ENCODE peak calls at places on chromosomes 2 and 18, in eight cellular contexts. One of them, this sample, is unnamed.

GRCh38 chr2:43890855-43891254 is 52.1 kb downstream of the ABCG8 start:
- DNase-seq in choroid plexus epithelial cell: peak
- DNase-seq in neural crest cell: no peak
- DNase-seq in cardiac fibroblast: peak
- DNase-seq in cardiac muscle cell: no peak
- DNase-seq in ascending aorta: no peak
- DNase-seq in AG04449: no peak
- DNase-seq in foreskin fibroblast: peak
- DNase-seq in this sample: no peak

GRCh38 chr2:25373269-25373981 is 31.7 kb upstream of the DNMT3A start:
- DNase-seq in foreskin fibroblast: no peak
- DNase-seq in choroid plexus epithelial cell: no peak
- DNase-seq in neural crest cell: no peak
- DNase-seq in cardiac muscle cell: no peak
- DNase-seq in ascending aorta: no peak
- DNase-seq in AG04449: no peak
- DNase-seq in cardiac fibroblast: no peak
- DNase-seq in this sample: peak

GRCh38 chr2:119196301-119197124 is 27.1 kb upstream of the STEAP3 start:
- DNase-seq in neural crest cell: no peak
- DNase-seq in AG04449: no peak
- DNase-seq in ascending aorta: no peak
- DNase-seq in cardiac fibroblast: peak
- DNase-seq in foreskin fibroblast: peak
- DNase-seq in cardiac muscle cell: no peak
- DNase-seq in choroid plexus epithelial cell: no peak
- DNase-seq in this sample: no peak

GRCh38 chr2:127552336-127552735 is 16.9 kb downstream of the MYO7B start:
- DNase-seq in neural crest cell: no peak
- DNase-seq in AG04449: no peak
- DNase-seq in cardiac muscle cell: no peak
- DNase-seq in foreskin fibroblast: no peak
- DNase-seq in choroid plexus epithelial cell: no peak
- DNase-seq in ascending aorta: no peak
- DNase-seq in cardiac fibroblast: no peak
- DNase-seq in this sample: no peak

GRCh38 chr18:52070295-52070756 is 269.7 kb upstream of the DCC start:
- DNase-seq in choroid plexus epithelial cell: no peak
- DNase-seq in cardiac muscle cell: no peak
- DNase-seq in AG04449: no peak
- DNase-seq in cardiac fibroblast: no peak
- DNase-seq in foreskin fibroblast: no peak
- DNase-seq in neural crest cell: no peak
- DNase-seq in ascending aorta: no peak
- DNase-seq in this sample: no peak

GRCh38 chr2:131039908-131040660 is 53.2 kb downstream of the FAM168B start:
- DNase-seq in ascending aorta: no peak
- DNase-seq in cardiac fibroblast: peak
- DNase-seq in AG04449: no peak
- DNase-seq in foreskin fibroblast: peak
- DNase-seq in neural crest cell: no peak
- DNase-seq in cardiac muscle cell: no peak
- DNase-seq in choroid plexus epithelial cell: no peak
- DNase-seq in this sample: no peak

GRCh38 chr2:109470121-109470921 is 143.4 kb downstream of the SEPTIN10 start:
- DNase-seq in cardiac muscle cell: no peak
- DNase-seq in choroid plexus epithelial cell: peak
- DNase-seq in foreskin fibroblast: peak
- DNase-seq in cardiac fibroblast: peak
- DNase-seq in AG04449: no peak
- DNase-seq in ascending aorta: no peak
- DNase-seq in neural crest cell: no peak
- DNase-seq in this sample: no peak

GRCh38 chr2:84386326-84386995 is 72.6 kb downstream of the SUCLG1 start:
- DNase-seq in foreskin fibroblast: no peak
- DNase-seq in cardiac fibroblast: no peak
- DNase-seq in ascending aorta: no peak
- DNase-seq in cardiac muscle cell: no peak
- DNase-seq in neural crest cell: no peak
- DNase-seq in AG04449: no peak
- DNase-seq in choroid plexus epithelial cell: no peak
- DNase-seq in this sample: no peak

GRCh38 chr18:35335861-35336260 is 8.4 kb downstream of the ZNF24 start:
- DNase-seq in cardiac muscle cell: no peak
- DNase-seq in choroid plexus epithelial cell: no peak
- DNase-seq in ascending aorta: no peak
- DNase-seq in AG04449: no peak
- DNase-seq in neural crest cell: no peak
- DNase-seq in cardiac fibroblast: no peak
- DNase-seq in foreskin fibroblast: no peak
- DNase-seq in this sample: no peak

GRCh38 chr18:26489191-26489590 is 59.2 kb downstream of the KCTD1 start:
- DNase-seq in cardiac muscle cell: no peak
- DNase-seq in cardiac fibroblast: peak
- DNase-seq in foreskin fibroblast: peak
- DNase-seq in choroid plexus epithelial cell: no peak
- DNase-seq in AG04449: no peak
- DNase-seq in ascending aorta: no peak
- DNase-seq in neural crest cell: no peak
- DNase-seq in this sample: no peak

GRCh38 chr2:185215497-185215896 is 523.1 kb upstream of the FSIP2 start:
- DNase-seq in AG04449: no peak
- DNase-seq in cardiac fibroblast: no peak
- DNase-seq in choroid plexus epithelial cell: no peak
- DNase-seq in foreskin fibroblast: no peak
- DNase-seq in cardiac muscle cell: no peak
- DNase-seq in ascending aorta: no peak
- DNase-seq in neural crest cell: no peak
- DNase-seq in this sample: no peak

GRCh38 chr18:2910261-2910660 is 63.5 kb downstream of the EMILIN2 start:
- DNase-seq in cardiac fibroblast: no peak
- DNase-seq in foreskin fibroblast: no peak
- DNase-seq in AG04449: no peak
- DNase-seq in cardiac muscle cell: no peak
- DNase-seq in neural crest cell: no peak
- DNase-seq in ascending aorta: no peak
- DNase-seq in choroid plexus epithelial cell: no peak
- DNase-seq in this sample: no peak

GRCh38 chr2:240570531-240571313 is 2.4 kb downstream of the RNPEPL1 start:
- DNase-seq in choroid plexus epithelial cell: no peak
- DNase-seq in neural crest cell: no peak
- DNase-seq in foreskin fibroblast: no peak
- DNase-seq in cardiac fibroblast: no peak
- DNase-seq in cardiac muscle cell: no peak
- DNase-seq in AG04449: no peak
- DNase-seq in ascending aorta: peak
- DNase-seq in this sample: no peak

GRCh38 chr2:167188596-167188967 is 300.3 kb downstream of the XIRP2 start:
- DNase-seq in neural crest cell: no peak
- DNase-seq in choroid plexus epithelial cell: no peak
- DNase-seq in cardiac muscle cell: peak
- DNase-seq in AG04449: no peak
- DNase-seq in ascending aorta: no peak
- DNase-seq in cardiac fibroblast: no peak
- DNase-seq in foreskin fibroblast: no peak
- DNase-seq in this sample: no peak

DNA sequence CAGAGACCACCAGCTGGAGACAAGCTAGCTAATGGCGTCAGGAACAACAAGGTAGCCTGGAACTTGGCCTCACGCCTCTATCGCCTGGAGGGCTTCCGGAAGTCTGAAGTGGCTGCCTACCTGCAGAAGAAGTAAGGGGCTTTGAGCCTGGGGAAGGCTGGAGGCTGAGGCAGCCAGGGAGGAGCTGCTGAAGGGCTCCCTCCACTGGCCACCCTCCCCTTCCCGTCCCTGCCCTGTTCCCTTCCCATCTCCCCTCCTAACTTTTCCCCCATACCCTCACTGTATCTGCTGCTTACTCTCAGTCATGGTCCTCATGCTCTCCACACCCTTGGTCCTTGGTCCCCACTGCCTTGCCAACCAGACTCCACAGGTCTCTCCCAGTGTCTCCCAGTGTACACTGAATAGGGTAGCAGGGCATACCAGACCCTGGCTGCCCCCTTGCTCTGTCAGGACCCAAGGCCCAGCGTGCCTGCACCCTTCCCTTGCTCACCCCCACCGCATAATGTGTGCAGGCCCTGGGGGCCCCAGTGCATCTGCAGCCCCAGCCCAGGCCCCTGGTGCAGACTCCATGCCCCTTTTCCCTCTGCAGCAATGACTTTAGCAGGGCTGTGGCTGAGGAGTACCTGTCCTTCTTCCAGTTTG is 18.8 kb downstream of the PSD4 start:
- DNase-seq in foreskin fibroblast: no peak
- DNase-seq in AG04449: no peak
- DNase-seq in ascending aorta: no peak
- DNase-seq in cardiac muscle cell: no peak
- DNase-seq in choroid plexus epithelial cell: no peak
- DNase-seq in cardiac fibroblast: no peak
- DNase-seq in neural crest cell: no peak
- DNase-seq in this sample: no peak
- TF ChIP-seq CTCF in foreskin fibroblast: no peak
- TF ChIP-seq CTCF in AG04449: no peak
- TF ChIP-seq CTCF in ascending aorta: no peak
- TF ChIP-seq CTCF in cardiac muscle cell: peak
- TF ChIP-seq CTCF in choroid plexus epithelial cell: peak
- TF ChIP-seq CTCF in cardiac fibroblast: no peak
- TF ChIP-seq CTCF in neural crest cell: no peak
- TF ChIP-seq CTCF in this sample: no peak

GRCh38 chr2:187658952-187659525 is 104.8 kb upstream of the TFPI start:
- DNase-seq in AG04449: no peak
- DNase-seq in foreskin fibroblast: peak
- DNase-seq in neural crest cell: no peak
- DNase-seq in cardiac muscle cell: peak
- DNase-seq in choroid plexus epithelial cell: peak
- DNase-seq in ascending aorta: no peak
- DNase-seq in cardiac fibroblast: peak
- DNase-seq in this sample: no peak
- TF ChIP-seq CTCF in AG04449: peak
- TF ChIP-seq CTCF in foreskin fibroblast: peak
- TF ChIP-seq CTCF in neural crest cell: peak
- TF ChIP-seq CTCF in cardiac muscle cell: peak
- TF ChIP-seq CTCF in choroid plexus epithelial cell: peak
- TF ChIP-seq CTCF in ascending aorta: no peak
- TF ChIP-seq CTCF in cardiac fibroblast: peak
- TF ChIP-seq CTCF in this sample: no peak

GRCh38 chr2:179837408-179837807 is 24.0 kb downstream of the ZNF385B start:
- DNase-seq in choroid plexus epithelial cell: peak
- DNase-seq in AG04449: peak
- DNase-seq in cardiac muscle cell: no peak
- DNase-seq in neural crest cell: no peak
- DNase-seq in ascending aorta: no peak
- DNase-seq in foreskin fibroblast: peak
- DNase-seq in cardiac fibroblast: peak
- DNase-seq in this sample: no peak

GRCh38 chr2:179840840-179841239 is 20.6 kb downstream of the ZNF385B start:
- DNase-seq in neural crest cell: no peak
- DNase-seq in cardiac fibroblast: no peak
- DNase-seq in ascending aorta: no peak
- DNase-seq in AG04449: no peak
- DNase-seq in foreskin fibroblast: no peak
- DNase-seq in choroid plexus epithelial cell: no peak
- DNase-seq in cardiac muscle cell: no peak
- DNase-seq in this sample: no peak

GRCh38 chr2:179843541-179843940 is 17.9 kb downstream of the ZNF385B start:
- DNase-seq in AG04449: no peak
- DNase-seq in choroid plexus epithelial cell: no peak
- DNase-seq in cardiac fibroblast: no peak
- DNase-seq in cardiac muscle cell: no peak
- DNase-seq in foreskin fibroblast: no peak
- DNase-seq in ascending aorta: no peak
- DNase-seq in neural crest cell: no peak
- DNase-seq in this sample: no peak

DNA sequence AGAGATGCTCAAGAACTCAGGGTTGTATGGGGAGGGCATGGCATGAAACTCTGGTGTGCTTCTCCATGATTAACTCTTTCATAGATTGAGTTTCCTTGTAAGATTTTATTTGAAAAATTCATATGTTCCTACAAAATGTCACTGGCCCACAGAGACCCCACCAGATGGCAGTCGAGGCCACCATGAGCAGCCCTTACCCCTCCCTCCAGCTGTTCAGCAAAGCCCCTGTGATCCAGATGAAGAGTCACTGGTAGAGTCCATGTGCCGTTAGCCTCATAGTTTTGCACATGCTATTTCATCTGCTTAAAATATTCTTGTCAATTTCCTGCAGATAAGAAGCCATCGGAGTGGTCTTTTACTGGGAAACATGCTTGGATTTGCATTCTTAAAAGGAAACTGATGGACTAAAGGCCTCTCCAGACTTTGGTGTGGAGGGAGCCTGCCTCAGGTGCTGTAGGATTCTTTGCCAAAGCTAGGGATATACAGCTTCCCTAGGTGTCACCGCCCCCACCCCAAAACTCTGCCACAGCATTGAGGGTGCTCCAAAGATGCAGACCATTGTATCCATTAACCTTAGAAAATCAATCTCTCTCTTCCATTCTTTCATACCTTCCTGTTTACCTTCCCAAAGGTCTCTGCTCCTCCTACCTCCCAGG is 18.8 kb downstream of the ZNF385B start:
- DNase-seq in AG04449: no peak
- DNase-seq in ascending aorta: no peak
- DNase-seq in foreskin fibroblast: peak
- DNase-seq in cardiac muscle cell: peak
- DNase-seq in neural crest cell: peak
- DNase-seq in choroid plexus epithelial cell: peak
- DNase-seq in cardiac fibroblast: peak
- DNase-seq in this sample: no peak
- TF ChIP-seq CTCF in AG04449: peak
- TF ChIP-seq CTCF in ascending aorta: peak
- TF ChIP-seq CTCF in foreskin fibroblast: peak
- TF ChIP-seq CTCF in cardiac muscle cell: peak
- TF ChIP-seq CTCF in neural crest cell: peak
- TF ChIP-seq CTCF in choroid plexus epithelial cell: peak
- TF ChIP-seq CTCF in cardiac fibroblast: peak
- TF ChIP-seq CTCF in this sample: no peak

GRCh38 chr2:46296840-46297545 is at the start of gene EPAS1:
- DNase-seq in AG04449: no peak
- DNase-seq in neural crest cell: peak
- DNase-seq in ascending aorta: peak
- DNase-seq in cardiac muscle cell: peak
- DNase-seq in choroid plexus epithelial cell: peak
- DNase-seq in cardiac fibroblast: peak
- DNase-seq in foreskin fibroblast: peak
- DNase-seq in this sample: peak

GRCh38 chr2:46297546-46298271 is 502 bp downstream of the EPAS1 start:
- DNase-seq in ascending aorta: peak
- DNase-seq in AG04449: no peak
- DNase-seq in cardiac muscle cell: peak
- DNase-seq in foreskin fibroblast: peak
- DNase-seq in choroid plexus epithelial cell: no peak
- DNase-seq in neural crest cell: no peak
- DNase-seq in cardiac fibroblast: no peak
- DNase-seq in this sample: peak

GRCh38 chr2:46296216-46296839 is 879 bp upstream of the EPAS1 start:
- DNase-seq in neural crest cell: no peak
- DNase-seq in cardiac muscle cell: no peak
- DNase-seq in foreskin fibroblast: no peak
- DNase-seq in ascending aorta: no peak
- DNase-seq in AG04449: no peak
- DNase-seq in cardiac fibroblast: no peak
- DNase-seq in choroid plexus epithelial cell: no peak
- DNase-seq in this sample: no peak

GRCh38 chr2:46293466-46293865 is 3.7 kb upstream of the EPAS1 start:
- DNase-seq in cardiac fibroblast: no peak
- DNase-seq in foreskin fibroblast: peak
- DNase-seq in ascending aorta: no peak
- DNase-seq in choroid plexus epithelial cell: no peak
- DNase-seq in neural crest cell: no peak
- DNase-seq in AG04449: no peak
- DNase-seq in cardiac muscle cell: no peak
- DNase-seq in this sample: no peak

GRCh38 chr2:46294185-46294836 is 2.9 kb upstream of the EPAS1 start:
- DNase-seq in cardiac muscle cell: peak
- DNase-seq in ascending aorta: no peak
- DNase-seq in foreskin fibroblast: peak
- DNase-seq in choroid plexus epithelial cell: no peak
- DNase-seq in AG04449: no peak
- DNase-seq in neural crest cell: no peak
- DNase-seq in cardiac fibroblast: no peak
- DNase-seq in this sample: no peak
- TF ChIP-seq CTCF in cardiac muscle cell: peak
- TF ChIP-seq CTCF in ascending aorta: peak
- TF ChIP-seq CTCF in foreskin fibroblast: peak
- TF ChIP-seq CTCF in choroid plexus epithelial cell: peak
- TF ChIP-seq CTCF in AG04449: peak
- TF ChIP-seq CTCF in neural crest cell: peak
- TF ChIP-seq CTCF in cardiac fibroblast: peak
- TF ChIP-seq CTCF in this sample: no peak

This sample was measured in omental fat pad.